ENCODE peak calls at places on chromosomes 7 and 10, in five cellular contexts. H, X, N, E and M are unnamed samples.

GRCh38 chr10:101272229-101272868 is 43.1 kb upstream of the LBX1 start:
- DNase-seq in H (peak; percentile 10), X (peak; percentile 76), N (peak; percentile 72), E (peak; percentile 91), M (peak; percentile 54)

GRCh38 chr10:87860156-87860795 is 3.1 kb downstream of the KLLN start:
- DNase-seq in H (peak; percentile 46), X (peak; percentile 23), N (peak; percentile 20), E (peak; percentile 86), M (peak; percentile 69)

GRCh38 chr10:35347899-35348608 is 11.7 kb downstream of the CCNY start:
- DNase-seq in H (no peak), X (no peak), N (no peak), E (no peak), M (no peak)

GRCh38 chr10:110311357-110311949 is 6.7 kb upstream of the SMNDC1 start:
- DNase-seq in H (peak; percentile 27), X (no peak), N (peak; percentile 70), E (peak; percentile 79), M (peak; percentile 70)

GRCh38 chr10:74047304-74047703 is 49.4 kb downstream of the VCL start:
- DNase-seq in H (peak; percentile 72), X (no peak), N (no peak), E (no peak), M (peak; percentile 94)

GRCh38 chr7:88357794-88358533 is 51.3 kb upstream of the STEAP4 start:
- DNase-seq in H (no peak), X (no peak), N (no peak), E (no peak), M (no peak)

GRCh38 chr10:51074238-51075028 is at the start of gene PRKG1:
- DNase-seq in H (peak; percentile 50), X (peak; percentile 5), N (peak; percentile 28), E (peak; percentile 92), M (peak; percentile 85)

GRCh38 chr10:116429288-116429977 is 1.8 kb downstream of the PNLIPRP3 start:
- DNase-seq in H (no peak), X (no peak), N (no peak), E (no peak), M (no peak)

GRCh38 chr7:29604702-29605101 is 41.1 kb downstream of the PRR15 start:
- DNase-seq in H (no peak), X (no peak), N (no peak), E (no peak), M (no peak)

GRCh38 chr7:93043393-93043985 is 74.3 kb downstream of the SAMD9 start:
- DNase-seq in H (peak; percentile 93), X (no peak), N (no peak), E (peak; percentile 47), M (peak; percentile 96)

GRCh38 chr10:127872871-127873600 is 19.7 kb downstream of the CLRN3 start:
- DNase-seq in H (no peak), X (no peak), N (no peak), E (no peak), M (no peak)

GRCh38 chr10:120963053-120963533 is 111.9 kb downstream of the WDR11 start:
- DNase-seq in H (no peak), X (no peak), N (no peak), E (peak; percentile 51), M (no peak)

GRCh38 chr10:70060389-70060788 is 7.7 kb downstream of the MACROH2A2 start:
- DNase-seq in H (no peak), X (no peak), N (no peak), E (no peak), M (no peak)

GRCh38 chr10:62018141-62018911 is 116.8 kb downstream of the ARID5B start:
- DNase-seq in H (no peak), X (no peak), N (no peak), E (no peak), M (no peak)

GRCh38 chr7:108280136-108280535 is 150.0 kb upstream of the LAMB4 start:
- DNase-seq in H (no peak), X (no peak), N (no peak), E (no peak), M (no peak)

GRCh38 chr7:155660059-155660757 is 15.7 kb downstream of the RBM33 start:
- DNase-seq in H (peak; percentile 12), X (no peak), N (no peak), E (no peak), M (peak; percentile 37)